ENCODE peak calls at places on chromosomes 1 and 21, in ten cellular contexts. One of them, this sample, is unnamed.

GRCh38 chr1:192557841-192558595 is 17.6 kb upstream of the RGS1 start:
- DNase-seq in HCT116: no peak
- DNase-seq in SK-N-SH: no peak
- DNase-seq in Panc1: no peak
- DNase-seq in K562: no peak
- DNase-seq in GM23338: no peak
- DNase-seq in transverse colon: no peak
- DNase-seq in HepG2: no peak
- DNase-seq in GM12892: no peak
- DNase-seq in suprapubic skin: no peak
- DNase-seq in this sample: no peak

GRCh38 chr1:38779491-38779890 is 80.1 kb downstream of the RRAGC start:
- DNase-seq in HCT116: no peak
- DNase-seq in SK-N-SH: no peak
- DNase-seq in Panc1: no peak
- DNase-seq in K562: no peak
- DNase-seq in GM23338: no peak
- DNase-seq in transverse colon: no peak
- DNase-seq in HepG2: no peak
- DNase-seq in GM12892: no peak
- DNase-seq in suprapubic skin: no peak
- DNase-seq in this sample: no peak

GRCh38 chr1:153553691-153554608 is 4.9 kb upstream of the S100A3 start:
- DNase-seq in HCT116: no peak
- DNase-seq in SK-N-SH: no peak
- DNase-seq in Panc1: no peak
- DNase-seq in K562: no peak
- DNase-seq in GM23338: no peak
- DNase-seq in transverse colon: no peak
- DNase-seq in HepG2: no peak
- DNase-seq in GM12892: no peak
- DNase-seq in suprapubic skin: no peak
- DNase-seq in this sample: no peak

GRCh38 chr1:118902299-118903270 is 85.6 kb downstream of the TBX15 start:
- DNase-seq in HCT116: no peak
- DNase-seq in SK-N-SH: no peak
- DNase-seq in Panc1: no peak
- DNase-seq in K562: no peak
- DNase-seq in GM23338: no peak
- DNase-seq in transverse colon: no peak
- DNase-seq in HepG2: no peak
- DNase-seq in GM12892: no peak
- DNase-seq in suprapubic skin: no peak
- DNase-seq in this sample: no peak

GRCh38 chr1:6506210-6507036 is 15.0 kb upstream of the PLEKHG5 start:
- DNase-seq in HCT116: no peak
- DNase-seq in SK-N-SH: peak
- DNase-seq in Panc1: no peak
- DNase-seq in K562: no peak
- DNase-seq in GM23338: no peak
- DNase-seq in transverse colon: no peak
- DNase-seq in HepG2: no peak
- DNase-seq in GM12892: no peak
- DNase-seq in suprapubic skin: no peak
- DNase-seq in this sample: no peak

GRCh38 chr1:57857809-57858208 is 433.9 kb upstream of the DAB1 start:
- DNase-seq in HCT116: no peak
- DNase-seq in SK-N-SH: no peak
- DNase-seq in Panc1: no peak
- DNase-seq in K562: no peak
- DNase-seq in GM23338: no peak
- DNase-seq in transverse colon: no peak
- DNase-seq in HepG2: no peak
- DNase-seq in GM12892: no peak
- DNase-seq in suprapubic skin: no peak
- DNase-seq in this sample: no peak

GRCh38 chr1:211036701-211037494 is 97.0 kb downstream of the KCNH1 start:
- DNase-seq in HCT116: peak
- DNase-seq in SK-N-SH: no peak
- DNase-seq in Panc1: peak
- DNase-seq in K562: no peak
- DNase-seq in GM23338: no peak
- DNase-seq in transverse colon: no peak
- DNase-seq in HepG2: peak
- DNase-seq in GM12892: no peak
- DNase-seq in suprapubic skin: no peak
- DNase-seq in this sample: no peak

GRCh38 chr1:151069103-151069486 is 1.5 kb upstream of the GABPB2 start:
- DNase-seq in HCT116: no peak
- DNase-seq in SK-N-SH: no peak
- DNase-seq in Panc1: no peak
- DNase-seq in K562: no peak
- DNase-seq in GM23338: no peak
- DNase-seq in transverse colon: no peak
- DNase-seq in HepG2: no peak
- DNase-seq in GM12892: no peak
- DNase-seq in suprapubic skin: no peak
- DNase-seq in this sample: no peak

GRCh38 chr1:6580588-6581270 is 935 bp downstream of the ZBTB48 start:
- DNase-seq in HCT116: no peak
- DNase-seq in SK-N-SH: peak
- DNase-seq in Panc1: no peak
- DNase-seq in K562: peak
- DNase-seq in GM23338: peak
- DNase-seq in transverse colon: no peak
- DNase-seq in HepG2: no peak
- DNase-seq in GM12892: no peak
- DNase-seq in suprapubic skin: no peak
- DNase-seq in this sample: no peak

GRCh38 chr1:214494706-214495105 is 56.7 kb downstream of the PTPN14 start:
- DNase-seq in HCT116: peak
- DNase-seq in SK-N-SH: no peak
- DNase-seq in Panc1: no peak
- DNase-seq in K562: no peak
- DNase-seq in GM23338: no peak
- DNase-seq in transverse colon: no peak
- DNase-seq in HepG2: no peak
- DNase-seq in GM12892: no peak
- DNase-seq in suprapubic skin: no peak
- DNase-seq in this sample: no peak

GRCh38 chr1:107963009-107963408 is 2.0 kb downstream of the VAV3 start:
- DNase-seq in HCT116: no peak
- DNase-seq in SK-N-SH: no peak
- DNase-seq in Panc1: no peak
- DNase-seq in K562: no peak
- DNase-seq in GM23338: no peak
- DNase-seq in transverse colon: no peak
- DNase-seq in HepG2: no peak
- DNase-seq in GM12892: no peak
- DNase-seq in suprapubic skin: no peak
- DNase-seq in this sample: no peak

GRCh38 chr1:87600848-87601247 is 272.2 kb downstream of the LMO4 start:
- DNase-seq in HCT116: no peak
- DNase-seq in SK-N-SH: no peak
- DNase-seq in Panc1: no peak
- DNase-seq in K562: no peak
- DNase-seq in GM23338: no peak
- DNase-seq in transverse colon: no peak
- DNase-seq in HepG2: no peak
- DNase-seq in GM12892: no peak
- DNase-seq in suprapubic skin: no peak
- DNase-seq in this sample: no peak

GRCh38 chr1:58572691-58573090 is 4.4 kb downstream of the TACSTD2 start:
- DNase-seq in HCT116: no peak
- DNase-seq in SK-N-SH: no peak
- DNase-seq in Panc1: no peak
- DNase-seq in K562: no peak
- DNase-seq in GM23338: peak
- DNase-seq in transverse colon: no peak
- DNase-seq in HepG2: no peak
- DNase-seq in GM12892: no peak
- DNase-seq in suprapubic skin: no peak
- DNase-seq in this sample: no peak

DNA sequence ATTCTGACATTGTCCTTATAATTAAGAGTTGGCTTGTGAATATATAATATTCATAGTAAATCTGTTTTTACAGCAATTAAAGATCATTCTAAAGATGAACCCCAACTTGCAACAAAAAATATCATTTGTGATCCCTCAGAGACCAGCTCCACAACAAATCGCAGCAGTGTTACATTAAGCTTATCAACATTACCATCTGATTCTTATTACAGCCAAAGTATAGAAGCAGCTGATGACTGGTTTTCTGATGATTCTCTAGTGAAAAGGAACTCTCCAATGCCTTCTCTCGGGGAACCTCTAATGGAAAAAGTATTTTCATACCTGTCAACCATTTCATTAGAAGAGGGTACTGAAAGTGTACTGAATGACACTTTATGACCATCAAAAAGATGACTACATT is 45.4 kb downstream of the C1orf185 start:
- DNase-seq in HCT116: no peak
- DNase-seq in SK-N-SH: peak
- DNase-seq in Panc1: no peak
- DNase-seq in K562: no peak
- DNase-seq in GM23338: no peak
- DNase-seq in transverse colon: no peak
- DNase-seq in HepG2: no peak
- DNase-seq in GM12892: no peak
- DNase-seq in suprapubic skin: no peak
- DNase-seq in this sample: no peak
- TF ChIP-seq POLR2AphosphoS5 in HCT116: no peak
- TF ChIP-seq POLR2AphosphoS5 in SK-N-SH: no peak
- TF ChIP-seq POLR2AphosphoS5 in Panc1: no peak
- TF ChIP-seq POLR2AphosphoS5 in K562: no peak
- TF ChIP-seq POLR2AphosphoS5 in GM23338: no peak
- TF ChIP-seq POLR2AphosphoS5 in transverse colon: no peak
- TF ChIP-seq POLR2AphosphoS5 in HepG2: no peak
- TF ChIP-seq POLR2AphosphoS5 in GM12892: no peak
- TF ChIP-seq POLR2AphosphoS5 in suprapubic skin: no peak
- TF ChIP-seq POLR2AphosphoS5 in this sample: no peak

GRCh38 chr21:17436626-17437111 is 76.2 kb upstream of the CXADR start:
- DNase-seq in HCT116: no peak
- DNase-seq in SK-N-SH: peak
- DNase-seq in Panc1: no peak
- DNase-seq in K562: no peak
- DNase-seq in GM23338: peak
- DNase-seq in transverse colon: no peak
- DNase-seq in HepG2: peak
- DNase-seq in GM12892: no peak
- DNase-seq in suprapubic skin: no peak
- DNase-seq in this sample: no peak
- TF ChIP-seq POLR2AphosphoS5 in HCT116: no peak
- TF ChIP-seq POLR2AphosphoS5 in SK-N-SH: no peak
- TF ChIP-seq POLR2AphosphoS5 in Panc1: no peak
- TF ChIP-seq POLR2AphosphoS5 in K562: no peak
- TF ChIP-seq POLR2AphosphoS5 in GM23338: no peak
- TF ChIP-seq POLR2AphosphoS5 in transverse colon: no peak
- TF ChIP-seq POLR2AphosphoS5 in HepG2: no peak
- TF ChIP-seq POLR2AphosphoS5 in GM12892: no peak
- TF ChIP-seq POLR2AphosphoS5 in suprapubic skin: no peak
- TF ChIP-seq POLR2AphosphoS5 in this sample: no peak

GRCh38 chr1:27785763-27786162 is 12.7 kb downstream of the STX12 start:
- DNase-seq in HCT116: no peak
- DNase-seq in SK-N-SH: no peak
- DNase-seq in Panc1: no peak
- DNase-seq in K562: no peak
- DNase-seq in GM23338: peak
- DNase-seq in transverse colon: no peak
- DNase-seq in HepG2: no peak
- DNase-seq in GM12892: no peak
- DNase-seq in suprapubic skin: no peak
- DNase-seq in this sample: no peak

GRCh38 chr1:27784664-27785063 is 11.6 kb downstream of the STX12 start:
- DNase-seq in HCT116: no peak
- DNase-seq in SK-N-SH: no peak
- DNase-seq in Panc1: no peak
- DNase-seq in K562: no peak
- DNase-seq in GM23338: no peak
- DNase-seq in transverse colon: no peak
- DNase-seq in HepG2: no peak
- DNase-seq in GM12892: no peak
- DNase-seq in suprapubic skin: no peak
- DNase-seq in this sample: no peak

GRCh38 chr1:27795601-27796000 is 22.6 kb downstream of the STX12 start:
- DNase-seq in HCT116: no peak
- DNase-seq in SK-N-SH: no peak
- DNase-seq in Panc1: no peak
- DNase-seq in K562: no peak
- DNase-seq in GM23338: no peak
- DNase-seq in transverse colon: no peak
- DNase-seq in HepG2: no peak
- DNase-seq in GM12892: no peak
- DNase-seq in suprapubic skin: no peak
- DNase-seq in this sample: no peak

GRCh38 chr1:27787895-27788294 is 14.9 kb downstream of the STX12 start:
- DNase-seq in HCT116: no peak
- DNase-seq in SK-N-SH: no peak
- DNase-seq in Panc1: no peak
- DNase-seq in K562: no peak
- DNase-seq in GM23338: no peak
- DNase-seq in transverse colon: no peak
- DNase-seq in HepG2: no peak
- DNase-seq in GM12892: no peak
- DNase-seq in suprapubic skin: no peak
- DNase-seq in this sample: no peak

GRCh38 chr1:27789511-27790154 is 16.6 kb downstream of the STX12 start:
- DNase-seq in HCT116: no peak
- DNase-seq in SK-N-SH: no peak
- DNase-seq in Panc1: no peak
- DNase-seq in K562: no peak
- DNase-seq in GM23338: no peak
- DNase-seq in transverse colon: no peak
- DNase-seq in HepG2: no peak
- DNase-seq in GM12892: no peak
- DNase-seq in suprapubic skin: no peak
- DNase-seq in this sample: no peak
- TF ChIP-seq POLR2AphosphoS5 in HCT116: no peak
- TF ChIP-seq POLR2AphosphoS5 in SK-N-SH: no peak
- TF ChIP-seq POLR2AphosphoS5 in Panc1: no peak
- TF ChIP-seq POLR2AphosphoS5 in K562: no peak
- TF ChIP-seq POLR2AphosphoS5 in GM23338: no peak
- TF ChIP-seq POLR2AphosphoS5 in transverse colon: no peak
- TF ChIP-seq POLR2AphosphoS5 in HepG2: no peak
- TF ChIP-seq POLR2AphosphoS5 in GM12892: no peak
- TF ChIP-seq POLR2AphosphoS5 in suprapubic skin: no peak
- TF ChIP-seq POLR2AphosphoS5 in this sample: no peak

DNA sequence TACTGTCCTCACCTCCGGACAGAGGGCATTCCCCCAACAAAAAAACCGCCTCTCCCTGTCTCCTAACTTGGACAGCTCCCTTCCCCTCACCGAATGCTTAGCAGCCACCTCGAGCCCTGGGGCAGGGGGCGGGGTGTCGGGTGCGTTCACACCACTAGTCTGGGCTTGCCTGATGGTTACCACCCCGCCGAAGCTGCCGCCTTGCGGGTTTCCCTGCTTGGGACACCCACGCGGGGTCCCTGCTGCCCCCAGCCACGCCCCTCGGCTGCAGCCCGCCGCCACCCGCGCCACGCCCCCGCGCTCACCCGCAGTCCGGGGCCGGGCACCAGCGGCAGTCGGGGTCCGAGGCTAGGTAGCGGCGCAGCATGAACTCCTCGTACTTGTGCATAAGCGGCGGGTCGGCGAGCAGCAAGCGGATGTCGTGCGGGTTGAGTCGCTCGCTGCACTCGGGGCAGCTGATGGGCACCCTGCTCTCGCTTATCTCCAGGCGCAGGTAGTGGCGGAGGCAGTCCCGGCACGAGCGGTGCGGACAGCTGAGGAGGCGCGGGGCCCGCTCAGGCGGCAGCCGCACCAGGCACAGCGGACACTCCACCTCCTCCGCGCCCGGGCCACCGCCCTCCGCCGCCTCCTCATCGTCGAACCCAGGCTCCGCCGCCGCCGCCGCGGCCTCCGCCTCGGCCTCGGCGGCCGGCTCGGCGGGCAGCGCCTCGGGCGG is 706 bp downstream of the RNF19B start:
- DNase-seq in HCT116: no peak
- DNase-seq in SK-N-SH: peak
- DNase-seq in Panc1: no peak
- DNase-seq in K562: peak
- DNase-seq in GM23338: peak
- DNase-seq in transverse colon: peak
- DNase-seq in HepG2: no peak
- DNase-seq in GM12892: peak
- DNase-seq in suprapubic skin: peak
- DNase-seq in this sample: peak
- TF ChIP-seq POLR2AphosphoS5 in HCT116: peak
- TF ChIP-seq POLR2AphosphoS5 in SK-N-SH: no peak
- TF ChIP-seq POLR2AphosphoS5 in Panc1: no peak
- TF ChIP-seq POLR2AphosphoS5 in K562: no peak
- TF ChIP-seq POLR2AphosphoS5 in GM23338: peak
- TF ChIP-seq POLR2AphosphoS5 in transverse colon: no peak
- TF ChIP-seq POLR2AphosphoS5 in HepG2: no peak
- TF ChIP-seq POLR2AphosphoS5 in GM12892: no peak
- TF ChIP-seq POLR2AphosphoS5 in suprapubic skin: no peak
- TF ChIP-seq POLR2AphosphoS5 in this sample: no peak

This sample was measured in GM12891.